ENCODE peak calls at places on chromosomes 7 and 10, in nine cellular contexts. P is transverse colon, G is IMR-90, K is ovary, B is neuronal stem cell, L is breast epithelium, V is suprapubic skin, T is cardiac muscle cell, D is coronary artery. N is an unnamed sample.

GRCh38 chr10:84214612-84215235 is 10.6 kb downstream of the LRIT2 start:
- DNase-seq in P (peak; percentile 36), G (no peak), K (no peak), B (no peak), L (peak; percentile 60), V (peak; percentile 55), T (peak; percentile 6), D (no peak), N (no peak)

GRCh38 chr7:33299425-33299824 is 170.1 kb downstream of the BBS9 start:
- DNase-seq in P (no peak), G (no peak), K (no peak), B (no peak), L (no peak), V (no peak), T (no peak), D (no peak), N (no peak)

GRCh38 chr10:62870866-62871265 is 54.7 kb upstream of the EGR2 start:
- DNase-seq in P (no peak), G (no peak), K (no peak), B (no peak), L (no peak), V (no peak), T (no peak), D (no peak), N (no peak)

GRCh38 chr7:93092757-93093370 is 24.9 kb downstream of the SAMD9 start:
- DNase-seq in P (no peak), G (peak; percentile 71), K (no peak), B (no peak), L (no peak), V (no peak), T (peak; percentile 68), D (no peak), N (no peak)

GRCh38 chr10:79285315-79286185 is 61.7 kb upstream of the PPIF start:
- DNase-seq in P (no peak), G (no peak), K (no peak), B (no peak), L (no peak), V (no peak), T (no peak), D (no peak), N (no peak)

GRCh38 chr10:74103560-74104248 is 46.9 kb downstream of the AP3M1 start:
- DNase-seq in P (no peak), G (peak; percentile 42), K (no peak), B (no peak), L (no peak), V (no peak), T (peak; percentile 49), D (no peak), N (no peak)

GRCh38 chr7:154480817-154481216 is 428.6 kb downstream of the DPP6 start:
- DNase-seq in P (no peak), G (no peak), K (no peak), B (no peak), L (no peak), V (no peak), T (no peak), D (no peak), N (no peak)

GRCh38 chr7:130274983-130275649 is 8.5 kb downstream of the CPA2 start:
- DNase-seq in P (no peak), G (no peak), K (no peak), B (no peak), L (no peak), V (no peak), T (no peak), D (no peak), N (no peak)

GRCh38 chr10:52220947-52221346 is 93.1 kb upstream of the DKK1 start:
- DNase-seq in P (no peak), G (no peak), K (no peak), B (no peak), L (no peak), V (no peak), T (no peak), D (no peak), N (no peak)

GRCh38 chr10:81018898-81019890 is 481.5 kb downstream of the SH2D4B start:
- DNase-seq in P (no peak), G (peak; percentile 19), K (no peak), B (peak; percentile 40), L (peak; percentile 28), V (no peak), T (peak; percentile 65), D (no peak), N (no peak)

GRCh38 chr10:71635251-71635866 is 84.2 kb downstream of the C10orf105 start:
- DNase-seq in P (no peak), G (no peak), K (no peak), B (no peak), L (no peak), V (no peak), T (no peak), D (no peak), N (peak; percentile 44)

GRCh38 chr7:27737591-27737990 is 2.4 kb upstream of the TAX1BP1 start:
- DNase-seq in P (no peak), G (no peak), K (no peak), B (no peak), L (no peak), V (no peak), T (no peak), D (no peak), N (no peak)

GRCh38 chr7:22854158-22855048 is 31.8 kb upstream of the TOMM7 start:
- DNase-seq in P (peak; percentile 90), G (peak; percentile 89), K (peak; percentile 91), B (peak; percentile 58), L (peak; percentile 79), V (peak; percentile 95), T (peak; percentile 95), D (peak; percentile 97), N (peak; percentile 90)

DNA sequence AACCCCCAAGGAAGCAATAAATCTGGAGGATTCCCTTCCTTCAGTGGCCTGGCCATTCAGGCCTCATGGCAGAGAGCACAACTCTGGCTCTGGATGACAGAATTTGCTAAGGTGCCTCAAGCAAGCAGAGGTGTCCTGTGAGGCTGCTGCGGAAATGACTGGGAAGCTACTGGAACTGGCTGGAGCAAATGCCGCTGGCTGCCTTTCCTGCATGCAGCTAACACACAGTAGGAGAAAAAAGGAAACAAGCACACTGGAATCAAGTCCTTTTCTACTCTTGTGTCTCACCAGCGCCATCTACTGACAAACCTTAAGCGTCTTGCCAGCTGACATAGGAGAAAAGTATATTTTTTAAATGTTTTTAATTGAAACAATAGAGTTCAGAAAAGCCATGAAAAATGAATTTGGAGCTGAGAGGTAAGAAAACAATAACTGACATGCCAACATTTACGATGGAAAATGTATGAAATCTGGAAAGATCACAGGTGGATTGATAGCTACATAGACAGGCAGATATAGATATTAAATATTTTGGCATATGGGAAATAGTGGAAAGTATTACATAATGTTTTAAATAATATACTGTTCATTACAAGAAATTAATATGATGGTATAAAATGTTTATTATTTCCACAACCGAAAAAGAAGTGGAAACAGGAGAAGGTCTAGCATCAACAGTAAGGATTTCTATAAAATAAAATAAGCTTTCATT is 951.6 kb downstream of the ANKRD7 start:
- DNase-seq in P (no peak), G (peak; percentile 42), K (no peak), B (peak; percentile 84), L (no peak), V (no peak), T (peak; percentile 70), D (no peak), N (no peak)
- H3K27ac ChIP-seq in P (no peak overlapping the region), G (no peak overlapping the region), K (no peak overlapping the region), B (no peak overlapping the region), L (no peak overlapping the region), V (no peak overlapping the region), T (no peak overlapping the region), D (no peak overlapping the region), N (no peak overlapping the region)

GRCh38 chr10:31758495-31758894 is 170.1 kb downstream of the ARHGAP12 start:
- DNase-seq in P (no peak), G (no peak), K (no peak), B (no peak), L (no peak), V (no peak), T (peak; percentile 55), D (no peak), N (peak; percentile 64)

GRCh38 chr10:31757831-31758230 is 170.8 kb downstream of the ARHGAP12 start:
- DNase-seq in P (no peak), G (no peak), K (no peak), B (peak; percentile 51), L (no peak), V (no peak), T (no peak), D (no peak), N (no peak)

GRCh38 chr10:31754803-31755624 is 173.6 kb downstream of the ARHGAP12 start:
- DNase-seq in P (no peak), G (no peak), K (no peak), B (no peak), L (peak; percentile 30), V (no peak), T (no peak), D (no peak), N (peak; percentile 76)

GRCh38 chr10:31757374-31757773 is 171.3 kb downstream of the ARHGAP12 start:
- DNase-seq in P (no peak), G (no peak), K (peak; percentile 46), B (no peak), L (peak; percentile 27), V (no peak), T (no peak), D (no peak), N (peak; percentile 54)

DNA sequence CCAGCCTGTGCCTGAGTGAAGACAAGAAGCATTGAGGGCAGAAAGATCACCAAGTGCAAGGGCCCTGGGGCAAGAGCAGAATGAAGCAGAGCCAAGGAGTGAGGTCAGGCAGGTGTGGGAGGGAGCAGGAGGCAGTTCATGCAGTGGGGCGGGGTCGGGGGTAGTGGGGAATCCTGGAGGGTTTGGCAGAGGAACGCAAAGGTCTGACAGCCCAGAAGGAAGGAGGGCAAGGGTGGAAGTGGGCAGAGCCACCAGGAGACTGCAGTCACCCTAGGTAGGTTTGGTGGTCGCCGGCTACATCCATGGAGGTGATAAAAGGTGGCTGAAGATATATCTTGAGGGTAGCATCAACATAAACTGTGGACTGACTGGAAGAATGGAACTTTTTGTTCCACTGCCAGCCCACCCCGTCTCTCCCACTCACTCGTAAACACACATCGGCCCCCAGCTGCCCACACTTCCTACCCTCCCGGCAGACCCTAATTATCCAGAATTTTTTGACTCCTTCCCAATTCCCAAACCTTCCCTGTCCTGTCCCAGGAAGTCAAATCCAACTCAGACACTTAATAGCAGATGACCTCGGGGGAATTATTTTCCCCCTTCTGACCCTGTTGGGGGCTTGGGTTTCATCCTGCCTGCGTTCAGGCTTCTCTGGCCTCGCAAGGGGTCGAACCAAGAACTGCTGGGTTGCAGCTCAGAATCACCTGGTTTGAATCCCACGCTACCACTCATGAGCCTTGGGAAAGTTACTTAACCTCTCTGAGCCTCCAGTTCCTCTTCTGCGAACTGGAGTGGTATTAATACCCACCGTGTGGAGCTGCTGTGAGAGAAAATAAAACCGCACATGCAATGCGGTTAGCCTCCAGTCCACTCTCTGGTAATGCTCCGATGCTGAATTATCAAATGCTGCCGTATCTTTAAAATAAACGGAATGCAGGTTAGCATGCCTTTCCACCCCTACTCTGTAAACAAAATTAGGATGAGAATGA is 172.2 kb downstream of the ARHGAP12 start:
- DNase-seq in P (no peak), G (no peak), K (no peak), B (no peak), L (no peak), V (no peak), T (no peak), D (no peak), N (no peak)
- H3K4me3 ChIP-seq in P (no peak overlapping the region), G (no peak overlapping the region), K (no peak overlapping the region), B (no peak overlapping the region), L (no peak overlapping the region), V (no peak overlapping the region), T (no peak overlapping the region), D (no peak overlapping the region), N (no peak overlapping the region)

GRCh38 chr10:96548589-96548988 is 34.9 kb upstream of the TLL2 start:
- DNase-seq in P (no peak), G (no peak), K (peak; percentile 44), B (no peak), L (no peak), V (no peak), T (no peak), D (no peak), N (no peak)
- H3K27ac ChIP-seq in P (no peak overlapping the region), G (no peak overlapping the region), K (no peak overlapping the region), B (no peak overlapping the region), L (no peak overlapping the region), V (no peak overlapping the region), T (no peak overlapping the region), D (no peak overlapping the region), N (no peak overlapping the region)

GRCh38 chr7:101553018-101553770 is 75.9 kb downstream of the MYL10 start:
- DNase-seq in P (peak; percentile 4), G (no peak), K (no peak), B (no peak), L (no peak), V (peak; percentile 70), T (no peak), D (peak; percentile 64), N (no peak)
- H3K4me3 ChIP-seq in P (no peak overlapping the region), G (no peak overlapping the region), K (no peak overlapping the region), B (no peak overlapping the region), L (no peak overlapping the region), V (no peak overlapping the region), T (no peak overlapping the region), D (no peak overlapping the region), N (no peak overlapping the region)